ENCODE peak calls at places on chromosomes 1 and 21, in eight cellular contexts. Q is HEK293T; O is astrocyte of the hippocampus; N is CD4-positive, CD25-positive, alpha-beta regulatory T cell; Y is activated T-cell treated with anti-CD3 and anti-CD28 coated beads, Interleukin-2, amount 50 U/mL, for 72 hours; W is activated CD4-positive, alpha-beta T cell treated with anti-CD3 and anti-CD28 coated beads for 48 hours; U is cardiac muscle cell; M is NCI-H510A treated with DMSO at 0.1 percent for 48 hours. A is an unnamed sample.

GRCh38 chr1:86741947-86742572 is 37.7 kb downstream of the SH3GLB1 start:
- DNase-seq in U (peak), M (peak), N (peak), Y (peak), Q (no peak), O (peak), W (peak), A (no peak)

GRCh38 chr1:109467301-109467777 is 993 bp downstream of the SYPL2 start:
- DNase-seq in Y (no peak), W (no peak), O (no peak), U (no peak), M (no peak), N (no peak), Q (peak), A (no peak)

GRCh38 chr1:153679337-153680119 is 1.0 kb downstream of the NPR1 start:
- DNase-seq in M (no peak), W (peak), U (peak), Q (no peak), O (peak), N (no peak), Y (peak), A (peak)

GRCh38 chr1:34500451-34500850 is 254.4 kb upstream of the GJB5 start:
- DNase-seq in Y (no peak), N (no peak), Q (peak), U (peak), M (no peak), W (peak), O (peak), A (no peak)

GRCh38 chr1:85495556-85495955 is 30.6 kb upstream of the DDAH1 start:
- DNase-seq in O (peak), W (no peak), Q (no peak), N (no peak), Y (no peak), M (no peak), U (no peak), A (no peak)

GRCh38 chr1:198880397-198880796 is 241.6 kb downstream of the PTPRC start:
- DNase-seq in M (no peak), W (no peak), Q (no peak), O (peak), N (no peak), Y (no peak), U (peak), A (no peak)

GRCh38 chr1:110638062-110638461 is 31.9 kb upstream of the KCNA2 start:
- DNase-seq in Q (no peak), O (no peak), W (no peak), M (no peak), U (no peak), Y (no peak), N (no peak), A (no peak)

GRCh38 chr1:116356673-116357072 is 16.4 kb upstream of the ATP1A1 start:
- DNase-seq in W (no peak), N (no peak), U (peak), M (no peak), Q (no peak), O (no peak), Y (no peak), A (no peak)

GRCh38 chr1:167955915-167956314 is 19.0 kb upstream of the MPC2 start:
- DNase-seq in O (no peak), W (no peak), M (no peak), Y (no peak), U (no peak), N (no peak), Q (no peak), A (no peak)

GRCh38 chr1:246497331-246497915 is 9.7 kb downstream of the SMYD3 start:
- DNase-seq in W (no peak), U (peak), O (peak), Y (no peak), Q (peak), M (peak), N (no peak), A (no peak)

GRCh38 chr1:232980336-232980978 is 30.0 kb downstream of the NTPCR start:
- DNase-seq in Y (no peak), M (no peak), O (peak), N (no peak), Q (no peak), U (no peak), W (no peak), A (no peak)

GRCh38 chr1:108561731-108562326 is 1.9 kb downstream of the EEIG2 start:
- DNase-seq in O (peak), M (peak), N (peak), Q (peak), Y (peak), U (peak), W (peak), A (peak)

GRCh38 chr1:245260883-245261282 is 106.1 kb downstream of the KIF26B start:
- DNase-seq in W (no peak), U (no peak), Q (no peak), M (no peak), Y (no peak), N (no peak), O (no peak), A (no peak)

GRCh38 chr1:50246869-50247268 is 138.1 kb downstream of the ELAVL4 start:
- DNase-seq in W (no peak), M (no peak), N (no peak), O (peak), Y (no peak), Q (no peak), U (no peak), A (no peak)

GRCh38 chr1:3067671-3068399 is 1.2 kb upstream of the PRDM16 start:
- DNase-seq in Y (no peak), M (no peak), O (peak), Q (no peak), U (no peak), W (no peak), N (no peak), A (no peak)

GRCh38 chr21:14376854-14377253 is 6.1 kb downstream of the HSPA13 start:
- DNase-seq in Q (no peak), O (no peak), M (no peak), N (no peak), W (no peak), U (no peak), Y (no peak), A (no peak)

GRCh38 chr1:202919615-202920014 is 7.4 kb downstream of the KLHL12 start:
- DNase-seq in W (no peak), M (no peak), Y (no peak), O (no peak), U (no peak), N (no peak), Q (no peak), A (no peak)

GRCh38 chr1:175002910-175003517 is 3.3 kb downstream of the CACYBP start:
- DNase-seq in U (no peak), Y (no peak), M (no peak), Q (no peak), W (no peak), O (no peak), N (no peak), A (no peak)

GRCh38 chr1:37092937-37093336 is 58.6 kb upstream of the GRIK3 start:
- DNase-seq in O (no peak), Y (no peak), U (no peak), N (no peak), M (no peak), Q (no peak), W (no peak), A (no peak)

GRCh38 chr1:175376194-175376593 is 183.6 kb upstream of the KIAA0040 start:
- DNase-seq in Y (no peak), U (peak), O (peak), M (peak), Q (peak), N (no peak), W (no peak), A (peak)

GRCh38 chr1:204866051-204866596 is 4.5 kb upstream of the NFASC start:
- DNase-seq in Y (no peak), U (no peak), Q (no peak), W (no peak), O (no peak), N (no peak), M (no peak), A (no peak)

GRCh38 chr21:28885853-28886177 is 106.9 kb downstream of the LTN1 start:
- DNase-seq in Q (no peak), Y (no peak), W (no peak), U (no peak), N (no peak), O (no peak), M (no peak), A (no peak)

GRCh38 chr1:5650283-5651026 is 341.8 kb downstream of the NPHP4 start:
- DNase-seq in Q (no peak), Y (no peak), M (no peak), U (no peak), N (no peak), W (no peak), O (no peak), A (no peak)

GRCh38 chr1:94927405-94928175 is 680 bp upstream of the CNN3 start:
- DNase-seq in Y (no peak), Q (no peak), M (peak), W (no peak), U (peak), N (no peak), O (peak), A (no peak)

GRCh38 chr1:58785424-58786058 is 1.7 kb upstream of the JUN start:
- DNase-seq in W (peak), O (peak), U (peak), M (peak), Y (peak), N (peak), Q (peak), A (no peak)

GRCh38 chr21:45419162-45419561 is 14.2 kb downstream of the COL18A1 start:
- DNase-seq in O (no peak), U (no peak), M (no peak), Q (no peak), N (no peak), Y (no peak), W (no peak), A (no peak)

GRCh38 chr1:113281550-113281949 is 108.8 kb upstream of the MAGI3 start:
- DNase-seq in O (no peak), Y (no peak), M (no peak), W (no peak), Q (no peak), N (no peak), U (no peak), A (no peak)

GRCh38 chr1:24541711-24542346 is 14.1 kb upstream of the NCMAP start:
- DNase-seq in N (no peak), Y (no peak), U (no peak), M (no peak), W (peak), O (no peak), Q (no peak), A (no peak)

GRCh38 chr1:41440321-41441090 is 44.0 kb downstream of the EDN2 start:
- DNase-seq in N (no peak), O (no peak), W (no peak), U (no peak), Y (no peak), Q (no peak), M (peak), A (no peak)

GRCh38 chr1:1376551-1377226 is 1.7 kb upstream of the AURKAIP1 start:
- DNase-seq in O (no peak), N (no peak), Q (no peak), Y (no peak), W (no peak), M (no peak), U (no peak), A (no peak)

GRCh38 chr1:17251699-17252376 is 2.9 kb downstream of the PADI3 start:
- DNase-seq in U (peak), N (no peak), W (no peak), O (peak), Y (no peak), Q (no peak), M (no peak), A (no peak)

GRCh38 chr1:26550946-26551345 is 21.4 kb downstream of the RPS6KA1 start:
- DNase-seq in Q (no peak), N (no peak), O (no peak), W (no peak), M (no peak), U (no peak), Y (no peak), A (no peak)

GRCh38 chr1:188295157-188295556 is 1466.4 kb downstream of the PLA2G4A start:
- DNase-seq in Y (no peak), M (no peak), Q (no peak), U (no peak), O (no peak), W (no peak), N (no peak), A (no peak)

GRCh38 chr1:241591317-241591716 is 48.9 kb downstream of the CHML start:
- DNase-seq in M (no peak), U (no peak), O (peak), Q (no peak), W (no peak), N (no peak), Y (no peak), A (no peak)

GRCh38 chr1:19439464-19440171 is 45.7 kb downstream of the CAPZB start:
- DNase-seq in O (peak), W (peak), M (no peak), U (peak), Y (no peak), Q (peak), N (no peak), A (peak)

GRCh38 chr1:234638832-234639799 is 29.1 kb upstream of the IRF2BP2 start:
- DNase-seq in Y (no peak), Q (no peak), O (no peak), M (no peak), W (no peak), U (no peak), N (no peak), A (no peak)

A was measured in B cell.